ENCODE peak calls at places on chromosomes 3 and 15, in five cellular contexts. One of them, this sample, is unnamed.

GRCh38 chr3:124707667-124708066 is 22.6 kb upstream of the UMPS start:
- DNase-seq in H1: no peak
- DNase-seq in GM12891: no peak
- DNase-seq in HepG2: no peak
- DNase-seq in K562: no peak
- DNase-seq in this sample: no peak

GRCh38 chr15:74423443-74424257 is 10.1 kb downstream of the SEMA7A start:
- DNase-seq in H1: no peak
- DNase-seq in GM12891: no peak
- DNase-seq in HepG2: peak
- DNase-seq in K562: peak
- DNase-seq in this sample: no peak

GRCh38 chr3:64214002-64214696 is 11.1 kb downstream of the PRICKLE2 start:
- DNase-seq in H1: no peak
- DNase-seq in GM12891: no peak
- DNase-seq in HepG2: no peak
- DNase-seq in K562: no peak
- DNase-seq in this sample: no peak

GRCh38 chr15:88299502-88299901 is 43.0 kb upstream of the NTRK3 start:
- DNase-seq in H1: no peak
- DNase-seq in GM12891: no peak
- DNase-seq in HepG2: no peak
- DNase-seq in K562: no peak
- DNase-seq in this sample: no peak

GRCh38 chr15:66899555-66900350 is 165.6 kb upstream of the SMAD3 start:
- DNase-seq in H1: no peak
- DNase-seq in GM12891: no peak
- DNase-seq in HepG2: no peak
- DNase-seq in K562: no peak
- DNase-seq in this sample: no peak

GRCh38 chr15:57565326-57565725 is 26.4 kb upstream of the MYZAP start:
- DNase-seq in H1: peak
- DNase-seq in GM12891: no peak
- DNase-seq in HepG2: no peak
- DNase-seq in K562: no peak
- DNase-seq in this sample: no peak

GRCh38 chr3:166752214-166752613 is 627.9 kb downstream of the ZBBX start:
- DNase-seq in H1: no peak
- DNase-seq in GM12891: no peak
- DNase-seq in HepG2: no peak
- DNase-seq in K562: no peak
- DNase-seq in this sample: no peak

GRCh38 chr3:187742351-187743171 is 2.7 kb downstream of the BCL6 start:
- DNase-seq in H1: no peak
- DNase-seq in GM12891: no peak
- DNase-seq in HepG2: no peak
- DNase-seq in K562: peak
- DNase-seq in this sample: no peak

GRCh38 chr3:123201223-123201556 is 553 bp upstream of the SEC22A start:
- DNase-seq in H1: no peak
- DNase-seq in GM12891: no peak
- DNase-seq in HepG2: no peak
- DNase-seq in K562: no peak
- DNase-seq in this sample: no peak

DNA sequence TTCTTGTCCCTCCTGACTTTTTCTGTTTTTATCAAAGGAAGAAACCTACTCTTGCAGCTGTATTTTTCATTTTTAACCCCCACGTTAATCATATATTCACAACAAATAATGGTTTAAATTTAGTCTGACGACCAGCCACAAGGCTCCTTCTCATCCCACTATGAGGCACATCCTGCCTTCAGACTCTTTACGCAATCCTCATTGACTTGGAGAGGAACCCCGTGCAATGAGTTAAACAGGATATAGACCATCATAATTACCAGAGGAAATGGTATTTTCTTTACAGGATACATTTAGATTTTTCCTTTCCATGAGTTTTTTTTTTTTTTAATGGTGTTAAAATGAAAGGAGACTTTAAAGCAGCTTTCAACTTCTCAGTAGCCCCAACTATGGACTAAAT is 68.5 kb downstream of the WWTR1 start:
- DNase-seq in H1: no peak
- DNase-seq in GM12891: no peak
- DNase-seq in HepG2: no peak
- DNase-seq in K562: no peak
- DNase-seq in this sample: no peak
- TF ChIP-seq POLR2AphosphoS5 in H1: no peak
- TF ChIP-seq POLR2AphosphoS5 in GM12891: no peak
- TF ChIP-seq POLR2AphosphoS5 in HepG2: no peak
- TF ChIP-seq POLR2AphosphoS5 in K562: no peak
- TF ChIP-seq POLR2AphosphoS5 in this sample: no peak

GRCh38 chr3:71931930-71932329 is 147.0 kb upstream of the PROK2 start:
- DNase-seq in H1: no peak
- DNase-seq in GM12891: no peak
- DNase-seq in HepG2: no peak
- DNase-seq in K562: no peak
- DNase-seq in this sample: no peak

GRCh38 chr3:71928215-71928614 is 143.3 kb upstream of the PROK2 start:
- DNase-seq in H1: no peak
- DNase-seq in GM12891: no peak
- DNase-seq in HepG2: no peak
- DNase-seq in K562: no peak
- DNase-seq in this sample: no peak

GRCh38 chr3:71926690-71927089 is 141.7 kb upstream of the PROK2 start:
- DNase-seq in H1: peak
- DNase-seq in GM12891: no peak
- DNase-seq in HepG2: no peak
- DNase-seq in K562: no peak
- DNase-seq in this sample: no peak

GRCh38 chr3:71927505-71928066 is 142.6 kb upstream of the PROK2 start:
- DNase-seq in H1: no peak
- DNase-seq in GM12891: no peak
- DNase-seq in HepG2: no peak
- DNase-seq in K562: no peak
- DNase-seq in this sample: no peak

GRCh38 chr3:71930056-71930991 is 145.4 kb upstream of the PROK2 start:
- DNase-seq in H1: peak
- DNase-seq in GM12891: peak
- DNase-seq in HepG2: peak
- DNase-seq in K562: peak
- DNase-seq in this sample: peak
- TF ChIP-seq TAF1 in H1: no peak
- TF ChIP-seq TAF1 in GM12891: no peak
- TF ChIP-seq TAF1 in HepG2: no peak
- TF ChIP-seq TAF1 in K562: no peak
- TF ChIP-seq TAF1 in this sample: no peak

GRCh38 chr3:46517016-46517770 is 19.4 kb downstream of the RTP3 start:
- DNase-seq in H1: no peak
- DNase-seq in GM12891: no peak
- DNase-seq in HepG2: no peak
- DNase-seq in K562: no peak
- DNase-seq in this sample: no peak

GRCh38 chr3:46517782-46518181 is 20.0 kb downstream of the RTP3 start:
- DNase-seq in H1: no peak
- DNase-seq in GM12891: no peak
- DNase-seq in HepG2: no peak
- DNase-seq in K562: no peak
- DNase-seq in this sample: no peak

GRCh38 chr3:46520531-46520930 is 22.8 kb downstream of the RTP3 start:
- DNase-seq in H1: no peak
- DNase-seq in GM12891: no peak
- DNase-seq in HepG2: no peak
- DNase-seq in K562: no peak
- DNase-seq in this sample: no peak

GRCh38 chr3:46519952-46520351 is 22.2 kb downstream of the RTP3 start:
- DNase-seq in H1: no peak
- DNase-seq in GM12891: no peak
- DNase-seq in HepG2: no peak
- DNase-seq in K562: no peak
- DNase-seq in this sample: no peak

DNA sequence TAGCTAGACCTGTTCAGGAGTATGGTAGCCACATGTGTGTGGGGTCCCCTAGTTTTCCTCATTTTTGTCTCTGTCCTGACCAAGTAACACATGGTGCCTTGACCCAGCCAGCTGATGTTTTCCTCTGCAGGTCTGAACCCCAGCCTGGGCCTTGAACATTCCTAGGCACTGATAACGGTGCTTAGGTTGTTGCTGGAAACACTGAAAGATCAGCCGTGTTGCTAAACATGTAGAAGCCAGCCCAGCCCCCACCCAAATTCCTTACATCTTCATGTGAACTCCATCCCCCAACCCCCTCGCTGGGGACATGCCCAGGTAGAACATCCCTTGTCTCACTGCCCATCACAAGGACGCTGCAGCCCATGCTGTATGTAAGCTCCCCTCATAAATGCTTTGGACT is 18.7 kb downstream of the RTP3 start:
- DNase-seq in H1: no peak
- DNase-seq in GM12891: no peak
- DNase-seq in HepG2: no peak
- DNase-seq in K562: no peak
- DNase-seq in this sample: no peak
- TF ChIP-seq POLR2AphosphoS5 in H1: no peak
- TF ChIP-seq POLR2AphosphoS5 in GM12891: no peak
- TF ChIP-seq POLR2AphosphoS5 in HepG2: no peak
- TF ChIP-seq POLR2AphosphoS5 in K562: no peak
- TF ChIP-seq POLR2AphosphoS5 in this sample: no peak

GRCh38 chr3:57068437-57069089 is 8.1 kb downstream of the SPATA12 start:
- DNase-seq in H1: no peak
- DNase-seq in GM12891: peak
- DNase-seq in HepG2: no peak
- DNase-seq in K562: peak
- DNase-seq in this sample: peak
- TF ChIP-seq TAF1 in H1: no peak
- TF ChIP-seq TAF1 in GM12891: no peak
- TF ChIP-seq TAF1 in HepG2: no peak
- TF ChIP-seq TAF1 in K562: no peak
- TF ChIP-seq TAF1 in this sample: no peak

GRCh38 chr3:142296507-142296906 is 71.1 kb upstream of the GK5 start:
- DNase-seq in H1: no peak
- DNase-seq in GM12891: no peak
- DNase-seq in HepG2: no peak
- DNase-seq in K562: no peak
- DNase-seq in this sample: no peak
- TF ChIP-seq POLR2AphosphoS5 in H1: no peak
- TF ChIP-seq POLR2AphosphoS5 in GM12891: no peak
- TF ChIP-seq POLR2AphosphoS5 in HepG2: no peak
- TF ChIP-seq POLR2AphosphoS5 in K562: no peak
- TF ChIP-seq POLR2AphosphoS5 in this sample: no peak

DNA sequence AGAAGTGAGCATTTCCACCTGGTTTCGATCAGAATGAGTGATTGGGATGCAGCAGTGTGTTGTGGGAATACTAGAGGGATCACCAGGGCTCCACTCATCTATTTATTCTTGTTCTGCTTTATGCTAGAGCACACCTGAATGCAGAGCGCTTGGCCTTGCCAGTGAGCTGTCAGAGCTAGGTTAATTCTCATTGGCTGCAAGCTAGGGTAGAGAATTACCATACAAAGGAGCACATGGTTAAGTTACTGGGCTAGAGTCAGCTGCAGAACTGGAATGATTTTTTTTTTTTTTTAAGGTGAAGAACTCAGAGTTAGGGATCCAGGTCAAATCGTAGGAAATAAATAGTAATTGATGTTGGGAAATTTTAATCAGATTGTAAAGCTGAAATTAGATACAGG is 8.8 kb downstream of the EIF2AK4 start:
- DNase-seq in H1: no peak
- DNase-seq in GM12891: no peak
- DNase-seq in HepG2: no peak
- DNase-seq in K562: no peak
- DNase-seq in this sample: no peak
- TF ChIP-seq TAF1 in H1: no peak
- TF ChIP-seq TAF1 in GM12891: no peak
- TF ChIP-seq TAF1 in HepG2: no peak
- TF ChIP-seq TAF1 in K562: no peak
- TF ChIP-seq TAF1 in this sample: no peak

DNA sequence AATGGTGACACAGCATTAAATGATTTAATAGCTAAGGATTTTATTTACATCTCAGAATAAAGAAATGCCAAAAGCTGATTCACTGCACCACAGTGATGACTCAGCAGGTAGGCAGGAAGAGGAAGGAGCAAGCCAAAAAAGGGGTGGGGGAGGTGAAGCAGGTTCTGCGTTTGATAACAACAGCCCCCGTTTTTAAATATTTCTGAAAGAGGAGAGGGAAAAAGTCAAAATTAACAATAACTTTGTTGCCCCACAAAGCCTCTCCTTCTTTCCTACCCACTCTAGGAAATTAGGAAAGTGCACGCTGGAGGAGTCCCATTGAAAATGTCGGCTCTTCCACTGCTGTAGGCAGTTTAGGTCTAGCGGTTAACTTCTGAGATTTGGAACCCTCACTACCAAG is 9.9 kb upstream of the CCDC54 start:
- DNase-seq in H1: no peak
- DNase-seq in GM12891: no peak
- DNase-seq in HepG2: no peak
- DNase-seq in K562: peak
- DNase-seq in this sample: no peak
- TF ChIP-seq POLR2AphosphoS5 in H1: no peak
- TF ChIP-seq POLR2AphosphoS5 in GM12891: no peak
- TF ChIP-seq POLR2AphosphoS5 in HepG2: no peak
- TF ChIP-seq POLR2AphosphoS5 in K562: no peak
- TF ChIP-seq POLR2AphosphoS5 in this sample: no peak